ENCODE peak calls at places on chromosome 10, in nine cellular contexts. Z is IMR-90; D is sigmoid colon; R is heart left ventricle; C is naive thymus-derived CD4-positive, alpha-beta T cell; V is PC-9; I is left lung; F is aorta; H is CD8-positive, alpha-beta T cell. J is an unnamed sample. For H3K4me1, the result is how much of the 10 kb centered on the place peaks cover.

GRCh38 chr10:119549247-119549999 is 6.9 kb upstream of the RGS10 start:
- DNase-seq in Z (no peak), D (no peak), R (no peak), C (no peak), V (no peak), I (no peak), F (no peak), H (no peak), J (no peak)

GRCh38 chr10:36725581-36726520 is 399.5 kb upstream of the ANKRD30A start:
- DNase-seq in Z (peak), D (no peak), R (peak), C (no peak), V (peak), I (peak), F (no peak), H (no peak), J (no peak)

GRCh38 chr10:96831867-96832720 is at the start of gene LCOR:
- DNase-seq in Z (peak), D (peak), R (peak), C (peak), V (peak), I (peak), F (peak), H (peak), J (peak)

GRCh38 chr10:90862908-90863514 is 5.2 kb upstream of the HTR7 start:
- DNase-seq in Z (peak), D (no peak), R (no peak), C (peak), V (no peak), I (no peak), F (no peak), H (no peak), J (no peak)

GRCh38 chr10:117003336-117003735 is 1.7 kb downstream of the SHTN1 start:
- DNase-seq in Z (no peak), D (no peak), R (no peak), C (no peak), V (no peak), I (no peak), F (no peak), H (no peak), J (no peak)

GRCh38 chr10:63446716-63447440 is 18.9 kb downstream of the JMJD1C start:
- DNase-seq in Z (no peak), D (no peak), R (no peak), C (no peak), V (no peak), I (no peak), F (no peak), H (no peak), J (no peak)

GRCh38 chr10:114042895-114043531 is 653 bp upstream of the ADRB1 start:
- DNase-seq in Z (peak), D (peak), R (peak), C (no peak), V (peak), I (no peak), F (peak), H (no peak), J (peak)

GRCh38 chr10:127945948-127946347 is 39.0 kb downstream of the PTPRE start:
- DNase-seq in Z (no peak), D (no peak), R (no peak), C (no peak), V (no peak), I (no peak), F (no peak), H (no peak), J (no peak)

GRCh38 chr10:12605580-12606405 is 256.4 kb downstream of the CAMK1D start:
- DNase-seq in Z (peak), D (peak), R (peak), C (peak), V (peak), I (peak), F (no peak), H (peak), J (peak)

GRCh38 chr10:89171996-89172395 is 35.1 kb downstream of the CH25H start:
- DNase-seq in Z (peak), D (no peak), R (no peak), C (no peak), V (no peak), I (no peak), F (no peak), H (no peak), J (no peak)

GRCh38 chr10:1737222-1738061 is at the start of gene ADARB2:
- DNase-seq in Z (no peak), D (no peak), R (peak), C (no peak), V (no peak), I (peak), F (no peak), H (no peak), J (no peak)

GRCh38 chr10:110067960-110068770 is 60.4 kb downstream of the ADD3 start:
- DNase-seq in Z (no peak), D (no peak), R (peak), C (peak), V (peak), I (no peak), F (no peak), H (no peak), J (no peak)

GRCh38 chr10:42943025-42943818 is 133.6 kb upstream of the RET start:
- DNase-seq in Z (no peak), D (peak), R (no peak), C (no peak), V (no peak), I (peak), F (peak), H (peak), J (peak)

GRCh38 chr10:73759512-73760115 is 15.4 kb downstream of the SEC24C start:
- DNase-seq in Z (no peak), D (peak), R (no peak), C (no peak), V (peak), I (peak), F (no peak), H (peak), J (peak)

GRCh38 chr10:60781678-60782077 is 3.4 kb downstream of the CDK1 start:
- DNase-seq in Z (no peak), D (no peak), R (no peak), C (no peak), V (no peak), I (no peak), F (no peak), H (no peak), J (no peak)

GRCh38 chr10:30694492-30695228 is 65.1 kb upstream of the LYZL2 start:
- DNase-seq in Z (no peak), D (no peak), R (no peak), C (no peak), V (no peak), I (no peak), F (no peak), H (no peak), J (no peak)

GRCh38 chr10:98265403-98266378 is 2.3 kb downstream of the LOXL4 start:
- DNase-seq in Z (no peak), D (no peak), R (no peak), C (no peak), V (no peak), I (no peak), F (no peak), H (peak), J (no peak)

GRCh38 chr10:96857613-96858012 is 25.5 kb downstream of the LCOR start:
- DNase-seq in Z (no peak), D (no peak), R (no peak), C (no peak), V (no peak), I (no peak), F (no peak), H (no peak), J (no peak)

GRCh38 chr10:73537709-73538108 is 41.9 kb upstream of the PPP3CB start:
- DNase-seq in Z (no peak), D (no peak), R (no peak), C (no peak), V (no peak), I (no peak), F (no peak), H (no peak), J (no peak)

GRCh38 chr10:118594392-118595063 is 920 bp downstream of the PRLHR start:
- DNase-seq in Z (peak), D (no peak), R (peak), C (peak), V (no peak), I (peak), F (peak), H (peak), J (no peak)

DNA sequence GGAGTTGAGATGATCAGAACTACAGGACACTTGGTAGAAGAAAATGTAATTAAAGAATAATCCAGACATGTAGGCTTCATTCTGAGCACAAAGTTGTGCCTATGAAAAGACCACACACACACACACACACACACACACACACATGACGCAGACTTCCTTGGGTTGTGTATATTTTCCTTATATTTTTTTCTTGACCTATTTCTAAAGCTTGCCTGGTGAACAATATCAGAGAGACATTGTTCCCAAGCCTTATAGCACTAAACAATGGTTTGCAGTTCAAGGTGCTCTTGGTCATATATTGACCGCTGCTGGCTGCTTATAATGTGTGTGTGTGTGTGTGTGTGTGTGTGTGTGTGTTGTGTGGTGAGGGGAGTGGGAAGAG is 202.7 kb downstream of the PRPF18 start:
- DNase-seq in Z (no peak), D (no peak), R (no peak), C (no peak), V (no peak), I (no peak), F (no peak), H (no peak), J (no peak)
- H3K27ac ChIP-seq in Z (no peak), D (peak), R (peak), C (peak), V (no peak), I (no peak), F (peak), H (no peak), J (no peak)

DNA sequence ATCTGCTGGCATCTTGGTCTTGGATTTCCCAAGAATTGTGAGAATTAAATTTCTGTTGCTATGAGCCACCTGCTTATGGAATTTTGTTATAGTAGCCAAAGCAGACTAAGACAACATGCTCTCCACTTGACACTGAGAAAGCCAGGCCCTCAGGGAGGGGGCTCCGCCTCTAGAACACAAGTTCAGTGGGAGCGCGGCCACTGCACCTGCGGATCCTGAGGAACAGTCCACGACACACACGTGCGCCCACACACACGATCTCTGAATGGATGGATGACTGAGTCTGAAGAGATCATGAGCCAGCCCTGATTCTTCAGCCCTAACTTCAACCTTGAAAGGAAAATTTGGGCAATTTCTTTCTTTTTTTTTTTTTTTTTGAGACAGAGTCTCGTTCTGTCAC is 73.6 kb downstream of the CTBP2 start:
- DNase-seq in Z (no peak), D (peak), R (no peak), C (no peak), V (no peak), I (no peak), F (peak), H (no peak), J (peak)
- H3K4me1 ChIP-seq in Z (under half), D (under half), R (half or more), C (under half), V (under half), I (under half), F (under half), H (under half), J (under half)

DNA sequence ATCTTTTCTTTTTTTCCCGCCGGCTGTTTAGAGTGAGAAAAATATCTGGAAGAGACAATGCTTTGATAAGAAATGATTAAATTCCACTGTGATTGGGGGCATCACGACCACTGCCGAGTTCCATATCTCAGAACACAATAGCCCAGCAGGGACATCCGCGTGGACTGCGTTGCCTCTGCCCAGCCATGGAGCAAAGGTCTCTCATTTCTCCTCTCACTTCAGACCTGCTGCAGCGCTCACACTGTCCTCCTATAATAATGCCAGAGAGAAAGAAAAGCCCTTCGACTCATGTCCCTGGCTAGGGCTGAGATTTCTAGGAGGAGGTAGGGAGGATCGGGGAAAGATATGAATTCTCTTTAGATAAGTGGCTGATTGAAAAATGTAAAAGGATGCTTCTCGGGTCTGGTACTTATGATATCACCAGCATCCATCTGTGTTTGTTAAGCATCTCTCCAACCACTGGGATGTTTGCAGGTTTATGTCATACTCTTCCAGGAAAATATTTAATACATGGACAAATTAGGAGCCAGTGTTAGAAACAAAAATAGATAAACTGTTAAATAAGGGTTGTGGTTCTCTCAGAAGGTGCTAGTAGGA is 472.9 kb upstream of the AKR1E2 start:
- DNase-seq in Z (peak), D (no peak), R (no peak), C (no peak), V (no peak), I (no peak), F (no peak), H (no peak), J (no peak)
- H3K27ac ChIP-seq in Z (no peak), D (peak), R (no peak), C (no peak), V (peak), I (no peak), F (peak), H (no peak), J (no peak)

GRCh38 chr10:124649209-124649608 is 95.0 kb downstream of the FAM53B start:
- DNase-seq in Z (no peak), D (peak), R (peak), C (no peak), V (no peak), I (peak), F (no peak), H (no peak), J (no peak)
- H3K4me1 ChIP-seq in Z (under half), D (half or more), R (half or more), C (half or more), V (under half), I (under half), F (under half), H (half or more), J (half or more)

GRCh38 chr10:28366943-28367342 is 64.1 kb upstream of the MPP7 start:
- DNase-seq in Z (no peak), D (no peak), R (no peak), C (no peak), V (no peak), I (no peak), F (no peak), H (no peak), J (no peak)
- H3K27ac ChIP-seq in Z (no peak), D (no peak), R (no peak), C (peak), V (no peak), I (peak), F (no peak), H (peak), J (no peak)

DNA sequence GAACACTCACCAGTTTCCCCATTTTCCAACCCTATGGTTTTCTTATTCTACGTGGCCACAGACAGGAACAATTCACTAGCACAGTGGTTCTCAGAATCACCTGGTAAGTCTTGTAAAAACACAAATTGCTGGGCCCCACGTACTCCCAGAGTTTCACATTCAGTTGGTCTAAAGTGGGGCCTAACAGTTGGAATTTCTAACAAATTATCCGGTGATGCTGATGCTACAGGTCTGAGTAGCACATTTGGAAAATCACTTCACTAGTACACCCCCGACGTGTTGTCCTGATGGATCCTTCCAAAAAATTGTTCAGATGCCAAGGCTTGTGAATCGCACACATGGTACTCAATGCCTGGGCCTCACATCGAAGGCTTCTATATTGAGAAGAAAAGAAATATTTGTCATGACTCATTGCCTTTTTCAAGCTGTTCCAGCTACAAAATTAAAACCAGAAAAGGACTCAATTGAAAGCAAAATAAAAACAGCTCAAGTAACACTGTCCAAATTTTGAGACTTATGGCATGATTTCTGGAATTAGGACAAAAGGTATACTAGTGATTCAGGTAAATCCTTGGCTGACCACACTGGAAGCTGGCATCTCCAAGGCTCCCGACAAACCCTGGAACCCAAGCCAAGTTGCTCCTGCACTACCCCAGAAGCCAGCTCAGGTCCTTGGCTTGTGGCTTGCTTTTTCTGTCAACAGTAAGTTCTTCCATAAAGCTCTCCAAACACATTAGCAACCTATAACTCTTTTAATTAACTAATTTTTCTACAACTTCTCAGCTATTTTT is 12.9 kb upstream of the VIM start:
- DNase-seq in Z (peak), D (no peak), R (no peak), C (no peak), V (no peak), I (no peak), F (no peak), H (no peak), J (no peak)
- H3K4me1 ChIP-seq in Z (under half), D (under half), R (under half), C (under half), V (under half), I (under half), F (under half), H (under half), J (under half)